ENCODE peak calls at places on chromosomes 11 and 22, in four cellular contexts. One of them, this sample, is unnamed.

GRCh38 chr22:17239156-17239701 is 20.0 kb upstream of the ADA2 start:
- DNase-seq in astrocyte of the spinal cord: no peak
- DNase-seq in stimulated activated CD4-positive, alpha-beta T cell treated with anti-CD3 and anti-CD28 coated beads, TNF-alpha, amount 100 ng/mL, for 1 hour: no peak
- DNase-seq in mesothelial cell of epicardium: no peak
- DNase-seq in this sample: no peak

GRCh38 chr11:20459865-20460264 is 72.3 kb downstream of the PRMT3 start:
- DNase-seq in astrocyte of the spinal cord: no peak
- DNase-seq in stimulated activated CD4-positive, alpha-beta T cell treated with anti-CD3 and anti-CD28 coated beads, TNF-alpha, amount 100 ng/mL, for 1 hour: no peak
- DNase-seq in mesothelial cell of epicardium: no peak
- DNase-seq in this sample: no peak

GRCh38 chr11:1851437-1852180 is 1.3 kb upstream of the LSP1 start:
- DNase-seq in astrocyte of the spinal cord: no peak
- DNase-seq in stimulated activated CD4-positive, alpha-beta T cell treated with anti-CD3 and anti-CD28 coated beads, TNF-alpha, amount 100 ng/mL, for 1 hour: no peak
- DNase-seq in mesothelial cell of epicardium: no peak
- DNase-seq in this sample: no peak

GRCh38 chr11:35274909-35275807 is 136.2 kb downstream of the CD44 start:
- DNase-seq in astrocyte of the spinal cord: peak
- DNase-seq in stimulated activated CD4-positive, alpha-beta T cell treated with anti-CD3 and anti-CD28 coated beads, TNF-alpha, amount 100 ng/mL, for 1 hour: no peak
- DNase-seq in mesothelial cell of epicardium: no peak
- DNase-seq in this sample: no peak

GRCh38 chr11:73262851-73263495 is 9.2 kb upstream of the P2RY6 start:
- DNase-seq in astrocyte of the spinal cord: no peak
- DNase-seq in stimulated activated CD4-positive, alpha-beta T cell treated with anti-CD3 and anti-CD28 coated beads, TNF-alpha, amount 100 ng/mL, for 1 hour: no peak
- DNase-seq in mesothelial cell of epicardium: no peak
- DNase-seq in this sample: no peak

GRCh38 chr11:96341237-96342130 is 1.5 kb downstream of the MAML2 start:
- DNase-seq in astrocyte of the spinal cord: peak
- DNase-seq in stimulated activated CD4-positive, alpha-beta T cell treated with anti-CD3 and anti-CD28 coated beads, TNF-alpha, amount 100 ng/mL, for 1 hour: peak
- DNase-seq in mesothelial cell of epicardium: no peak
- DNase-seq in this sample: no peak

GRCh38 chr11:1920128-1920908 is 815 bp downstream of the TNNT3 start:
- DNase-seq in astrocyte of the spinal cord: no peak
- DNase-seq in stimulated activated CD4-positive, alpha-beta T cell treated with anti-CD3 and anti-CD28 coated beads, TNF-alpha, amount 100 ng/mL, for 1 hour: no peak
- DNase-seq in mesothelial cell of epicardium: no peak
- DNase-seq in this sample: no peak

GRCh38 chr11:94885581-94885980 is 87.8 kb downstream of the CWC15 start:
- DNase-seq in astrocyte of the spinal cord: no peak
- DNase-seq in stimulated activated CD4-positive, alpha-beta T cell treated with anti-CD3 and anti-CD28 coated beads, TNF-alpha, amount 100 ng/mL, for 1 hour: no peak
- DNase-seq in mesothelial cell of epicardium: no peak
- DNase-seq in this sample: no peak

GRCh38 chr22:24305260-24305692 is 34.6 kb downstream of the SPECC1L start:
- DNase-seq in astrocyte of the spinal cord: peak
- DNase-seq in stimulated activated CD4-positive, alpha-beta T cell treated with anti-CD3 and anti-CD28 coated beads, TNF-alpha, amount 100 ng/mL, for 1 hour: no peak
- DNase-seq in mesothelial cell of epicardium: no peak
- DNase-seq in this sample: no peak

GRCh38 chr22:39731481-39731880 is 160.9 kb downstream of the CACNA1I start:
- DNase-seq in astrocyte of the spinal cord: no peak
- DNase-seq in stimulated activated CD4-positive, alpha-beta T cell treated with anti-CD3 and anti-CD28 coated beads, TNF-alpha, amount 100 ng/mL, for 1 hour: no peak
- DNase-seq in mesothelial cell of epicardium: no peak
- DNase-seq in this sample: no peak

GRCh38 chr11:108609681-108610080 is 16.1 kb upstream of the EXPH5 start:
- DNase-seq in astrocyte of the spinal cord: peak
- DNase-seq in stimulated activated CD4-positive, alpha-beta T cell treated with anti-CD3 and anti-CD28 coated beads, TNF-alpha, amount 100 ng/mL, for 1 hour: no peak
- DNase-seq in mesothelial cell of epicardium: no peak
- DNase-seq in this sample: no peak

GRCh38 chr11:33402066-33402465 is 144.9 kb downstream of the HIPK3 start:
- DNase-seq in astrocyte of the spinal cord: no peak
- DNase-seq in stimulated activated CD4-positive, alpha-beta T cell treated with anti-CD3 and anti-CD28 coated beads, TNF-alpha, amount 100 ng/mL, for 1 hour: no peak
- DNase-seq in mesothelial cell of epicardium: no peak
- DNase-seq in this sample: no peak

GRCh38 chr11:134675983-134676382 is 263.9 kb upstream of the B3GAT1 start:
- DNase-seq in astrocyte of the spinal cord: no peak
- DNase-seq in stimulated activated CD4-positive, alpha-beta T cell treated with anti-CD3 and anti-CD28 coated beads, TNF-alpha, amount 100 ng/mL, for 1 hour: no peak
- DNase-seq in mesothelial cell of epicardium: no peak
- DNase-seq in this sample: no peak

GRCh38 chr11:6129634-6130033 is 22.1 kb downstream of the OR56B4 start:
- DNase-seq in astrocyte of the spinal cord: no peak
- DNase-seq in stimulated activated CD4-positive, alpha-beta T cell treated with anti-CD3 and anti-CD28 coated beads, TNF-alpha, amount 100 ng/mL, for 1 hour: no peak
- DNase-seq in mesothelial cell of epicardium: no peak
- DNase-seq in this sample: no peak

GRCh38 chr22:29277927-29278326 is 9.9 kb downstream of the EWSR1 start:
- DNase-seq in astrocyte of the spinal cord: no peak
- DNase-seq in stimulated activated CD4-positive, alpha-beta T cell treated with anti-CD3 and anti-CD28 coated beads, TNF-alpha, amount 100 ng/mL, for 1 hour: no peak
- DNase-seq in mesothelial cell of epicardium: no peak
- DNase-seq in this sample: no peak

GRCh38 chr11:33773399-33774355 is 643 bp downstream of the FBXO3 start:
- DNase-seq in astrocyte of the spinal cord: no peak
- DNase-seq in stimulated activated CD4-positive, alpha-beta T cell treated with anti-CD3 and anti-CD28 coated beads, TNF-alpha, amount 100 ng/mL, for 1 hour: no peak
- DNase-seq in mesothelial cell of epicardium: peak
- DNase-seq in this sample: no peak

GRCh38 chr11:128764617-128765095 is 70.8 kb downstream of the FLI1 start:
- DNase-seq in astrocyte of the spinal cord: no peak
- DNase-seq in stimulated activated CD4-positive, alpha-beta T cell treated with anti-CD3 and anti-CD28 coated beads, TNF-alpha, amount 100 ng/mL, for 1 hour: no peak
- DNase-seq in mesothelial cell of epicardium: no peak
- DNase-seq in this sample: no peak

GRCh38 chr11:92276773-92277172 is 52.2 kb downstream of the FAT3 start:
- DNase-seq in astrocyte of the spinal cord: peak
- DNase-seq in stimulated activated CD4-positive, alpha-beta T cell treated with anti-CD3 and anti-CD28 coated beads, TNF-alpha, amount 100 ng/mL, for 1 hour: no peak
- DNase-seq in mesothelial cell of epicardium: no peak
- DNase-seq in this sample: no peak

GRCh38 chr11:33064033-33064825 is 24.9 kb downstream of the TCP11L1 start:
- DNase-seq in astrocyte of the spinal cord: no peak
- DNase-seq in stimulated activated CD4-positive, alpha-beta T cell treated with anti-CD3 and anti-CD28 coated beads, TNF-alpha, amount 100 ng/mL, for 1 hour: no peak
- DNase-seq in mesothelial cell of epicardium: no peak
- DNase-seq in this sample: no peak

GRCh38 chr22:38180841-38181452 is 683 bp downstream of the PLA2G6 start:
- DNase-seq in astrocyte of the spinal cord: no peak
- DNase-seq in stimulated activated CD4-positive, alpha-beta T cell treated with anti-CD3 and anti-CD28 coated beads, TNF-alpha, amount 100 ng/mL, for 1 hour: no peak
- DNase-seq in mesothelial cell of epicardium: no peak
- DNase-seq in this sample: no peak

GRCh38 chr11:9203715-9204311 is 61.3 kb downstream of the DENND5A start:
- DNase-seq in astrocyte of the spinal cord: no peak
- DNase-seq in stimulated activated CD4-positive, alpha-beta T cell treated with anti-CD3 and anti-CD28 coated beads, TNF-alpha, amount 100 ng/mL, for 1 hour: no peak
- DNase-seq in mesothelial cell of epicardium: no peak
- DNase-seq in this sample: no peak

GRCh38 chr11:6640036-6640984 is 15.3 kb downstream of the DCHS1 start:
- DNase-seq in astrocyte of the spinal cord: no peak
- DNase-seq in stimulated activated CD4-positive, alpha-beta T cell treated with anti-CD3 and anti-CD28 coated beads, TNF-alpha, amount 100 ng/mL, for 1 hour: no peak
- DNase-seq in mesothelial cell of epicardium: no peak
- DNase-seq in this sample: no peak

GRCh38 chr22:38866399-38867123 is 5.5 kb downstream of the CBX6 start:
- DNase-seq in astrocyte of the spinal cord: no peak
- DNase-seq in stimulated activated CD4-positive, alpha-beta T cell treated with anti-CD3 and anti-CD28 coated beads, TNF-alpha, amount 100 ng/mL, for 1 hour: no peak
- DNase-seq in mesothelial cell of epicardium: no peak
- DNase-seq in this sample: no peak

GRCh38 chr11:68724293-68724692 is 27.0 kb downstream of the TESMIN start:
- DNase-seq in astrocyte of the spinal cord: no peak
- DNase-seq in stimulated activated CD4-positive, alpha-beta T cell treated with anti-CD3 and anti-CD28 coated beads, TNF-alpha, amount 100 ng/mL, for 1 hour: no peak
- DNase-seq in mesothelial cell of epicardium: no peak
- DNase-seq in this sample: no peak

GRCh38 chr22:42962295-42963230 is 52.4 kb downstream of the PACSIN2 start:
- DNase-seq in astrocyte of the spinal cord: no peak
- DNase-seq in stimulated activated CD4-positive, alpha-beta T cell treated with anti-CD3 and anti-CD28 coated beads, TNF-alpha, amount 100 ng/mL, for 1 hour: no peak
- DNase-seq in mesothelial cell of epicardium: no peak
- DNase-seq in this sample: no peak

GRCh38 chr11:7597620-7598019 is 75.7 kb downstream of the CYB5R2 start:
- DNase-seq in astrocyte of the spinal cord: no peak
- DNase-seq in stimulated activated CD4-positive, alpha-beta T cell treated with anti-CD3 and anti-CD28 coated beads, TNF-alpha, amount 100 ng/mL, for 1 hour: no peak
- DNase-seq in mesothelial cell of epicardium: no peak
- DNase-seq in this sample: no peak

GRCh38 chr22:29391546-29391945 is 3.2 kb upstream of the AP1B1 start:
- DNase-seq in astrocyte of the spinal cord: no peak
- DNase-seq in stimulated activated CD4-positive, alpha-beta T cell treated with anti-CD3 and anti-CD28 coated beads, TNF-alpha, amount 100 ng/mL, for 1 hour: no peak
- DNase-seq in mesothelial cell of epicardium: no peak
- DNase-seq in this sample: no peak

GRCh38 chr22:42895087-42895486 is 38.0 kb upstream of the ARFGAP3 start:
- DNase-seq in astrocyte of the spinal cord: no peak
- DNase-seq in stimulated activated CD4-positive, alpha-beta T cell treated with anti-CD3 and anti-CD28 coated beads, TNF-alpha, amount 100 ng/mL, for 1 hour: no peak
- DNase-seq in mesothelial cell of epicardium: no peak
- DNase-seq in this sample: no peak

GRCh38 chr11:103682318-103683184 is 353.9 kb upstream of the DDI1 start:
- DNase-seq in astrocyte of the spinal cord: peak
- DNase-seq in stimulated activated CD4-positive, alpha-beta T cell treated with anti-CD3 and anti-CD28 coated beads, TNF-alpha, amount 100 ng/mL, for 1 hour: peak
- DNase-seq in mesothelial cell of epicardium: peak
- DNase-seq in this sample: peak

GRCh38 chr22:43541462-43542407 is 129.9 kb downstream of the MPPED1 start:
- DNase-seq in astrocyte of the spinal cord: no peak
- DNase-seq in stimulated activated CD4-positive, alpha-beta T cell treated with anti-CD3 and anti-CD28 coated beads, TNF-alpha, amount 100 ng/mL, for 1 hour: no peak
- DNase-seq in mesothelial cell of epicardium: no peak
- DNase-seq in this sample: no peak

GRCh38 chr11:66015094-66015881 is 3.5 kb downstream of the CST6 start:
- DNase-seq in astrocyte of the spinal cord: peak
- DNase-seq in stimulated activated CD4-positive, alpha-beta T cell treated with anti-CD3 and anti-CD28 coated beads, TNF-alpha, amount 100 ng/mL, for 1 hour: no peak
- DNase-seq in mesothelial cell of epicardium: no peak
- DNase-seq in this sample: no peak

GRCh38 chr11:73872746-73873412 is 3.8 kb downstream of the COA4 start:
- DNase-seq in astrocyte of the spinal cord: no peak
- DNase-seq in stimulated activated CD4-positive, alpha-beta T cell treated with anti-CD3 and anti-CD28 coated beads, TNF-alpha, amount 100 ng/mL, for 1 hour: no peak
- DNase-seq in mesothelial cell of epicardium: no peak
- DNase-seq in this sample: no peak

GRCh38 chr22:46272762-46273431 is 5.1 kb downstream of the TTC38 start:
- DNase-seq in astrocyte of the spinal cord: no peak
- DNase-seq in stimulated activated CD4-positive, alpha-beta T cell treated with anti-CD3 and anti-CD28 coated beads, TNF-alpha, amount 100 ng/mL, for 1 hour: no peak
- DNase-seq in mesothelial cell of epicardium: no peak
- DNase-seq in this sample: no peak